ENCODE peak calls at places on chromosomes 6 and 20, in eight cellular contexts. Q, B, J, Z, S, H, W and L are unnamed samples.

GRCh38 chr6:156557269-156557885 is 219.8 kb upstream of the ARID1B start:
- DNase-seq in W (no peak), S (no peak), Z (peak; percentile 73), B (peak; percentile 76), Q (no peak), H (no peak), J (no peak), L (no peak)

GRCh38 chr6:12962529-12962928 is 246.0 kb downstream of the PHACTR1 start:
- DNase-seq in Q (no peak), B (no peak), H (no peak), J (no peak), S (no peak), Z (peak; percentile 26), W (no peak), L (no peak)

GRCh38 chr20:10539818-10540553 is 104.9 kb downstream of the SLX4IP start:
- DNase-seq in B (no peak), Z (no peak), J (no peak), Q (no peak), H (no peak), W (no peak), S (no peak), L (no peak)

GRCh38 chr6:42726485-42727083 is 4.2 kb upstream of the PRPH2 start:
- DNase-seq in W (peak; percentile 85), H (no peak), J (peak; percentile 79), S (peak; percentile 83), Z (peak; percentile 77), Q (peak; percentile 37), B (peak; percentile 89), L (no peak)

GRCh38 chr6:12361042-12361765 is 71.0 kb downstream of the EDN1 start:
- DNase-seq in B (no peak), J (no peak), S (no peak), Q (no peak), Z (no peak), W (no peak), H (no peak), L (no peak)

GRCh38 chr6:6695711-6696048 is 107.2 kb downstream of the LY86 start:
- DNase-seq in Z (no peak), Q (no peak), S (no peak), W (no peak), H (no peak), B (no peak), J (no peak), L (no peak)

GRCh38 chr6:167560673-167561569 is 236.0 kb downstream of the TTLL2 start:
- DNase-seq in Z (no peak), B (no peak), S (no peak), J (no peak), Q (no peak), W (no peak), H (no peak), L (no peak)

GRCh38 chr6:165922309-165922794 is 245.3 kb downstream of the TBXT start:
- DNase-seq in H (no peak), J (no peak), Q (no peak), W (no peak), Z (no peak), B (peak; percentile 74), S (no peak), L (no peak)

GRCh38 chr6:121435444-121436069 is at the start of gene GJA1:
- DNase-seq in J (peak; percentile 86), W (peak; percentile 84), Q (no peak), H (no peak), B (peak; percentile 92), S (peak; percentile 56), Z (no peak), L (no peak)

GRCh38 chr20:5426026-5426425 is 109.3 kb upstream of the PROKR2 start:
- DNase-seq in J (no peak), H (no peak), Z (no peak), W (no peak), Q (no peak), B (no peak), S (no peak), L (no peak)

GRCh38 chr6:56953597-56954388 is 1.1 kb upstream of the BEND6 start:
- DNase-seq in S (no peak), Z (no peak), H (no peak), B (no peak), Q (peak; percentile 60), J (no peak), W (no peak), L (no peak)

GRCh38 chr20:61538481-61539265 is 286.6 kb downstream of the CDH4 start:
- DNase-seq in S (no peak), W (no peak), J (no peak), B (no peak), Z (no peak), Q (no peak), H (no peak), L (no peak)

GRCh38 chr20:61536671-61537070 is 284.6 kb downstream of the CDH4 start:
- DNase-seq in Q (no peak), B (no peak), Z (no peak), H (no peak), W (no peak), S (no peak), J (no peak), L (no peak)

GRCh38 chr20:61539706-61540360 is 287.8 kb downstream of the CDH4 start:
- DNase-seq in S (no peak), W (no peak), Z (no peak), B (no peak), J (no peak), Q (no peak), H (no peak), L (no peak)

GRCh38 chr20:61537239-61537638 is 285.2 kb downstream of the CDH4 start:
- DNase-seq in Z (no peak), H (no peak), Q (no peak), B (no peak), J (no peak), W (no peak), S (no peak), L (no peak)

GRCh38 chr20:61537721-61538480 is 285.8 kb downstream of the CDH4 start:
- DNase-seq in Z (no peak), Q (no peak), S (no peak), B (no peak), J (no peak), H (no peak), W (no peak), L (no peak)
- TF ChIP-seq CTCF in Z (no peak), Q (no peak), S (no peak), B (no peak), J (no peak), H (no peak), W (no peak), L (no peak)

DNA sequence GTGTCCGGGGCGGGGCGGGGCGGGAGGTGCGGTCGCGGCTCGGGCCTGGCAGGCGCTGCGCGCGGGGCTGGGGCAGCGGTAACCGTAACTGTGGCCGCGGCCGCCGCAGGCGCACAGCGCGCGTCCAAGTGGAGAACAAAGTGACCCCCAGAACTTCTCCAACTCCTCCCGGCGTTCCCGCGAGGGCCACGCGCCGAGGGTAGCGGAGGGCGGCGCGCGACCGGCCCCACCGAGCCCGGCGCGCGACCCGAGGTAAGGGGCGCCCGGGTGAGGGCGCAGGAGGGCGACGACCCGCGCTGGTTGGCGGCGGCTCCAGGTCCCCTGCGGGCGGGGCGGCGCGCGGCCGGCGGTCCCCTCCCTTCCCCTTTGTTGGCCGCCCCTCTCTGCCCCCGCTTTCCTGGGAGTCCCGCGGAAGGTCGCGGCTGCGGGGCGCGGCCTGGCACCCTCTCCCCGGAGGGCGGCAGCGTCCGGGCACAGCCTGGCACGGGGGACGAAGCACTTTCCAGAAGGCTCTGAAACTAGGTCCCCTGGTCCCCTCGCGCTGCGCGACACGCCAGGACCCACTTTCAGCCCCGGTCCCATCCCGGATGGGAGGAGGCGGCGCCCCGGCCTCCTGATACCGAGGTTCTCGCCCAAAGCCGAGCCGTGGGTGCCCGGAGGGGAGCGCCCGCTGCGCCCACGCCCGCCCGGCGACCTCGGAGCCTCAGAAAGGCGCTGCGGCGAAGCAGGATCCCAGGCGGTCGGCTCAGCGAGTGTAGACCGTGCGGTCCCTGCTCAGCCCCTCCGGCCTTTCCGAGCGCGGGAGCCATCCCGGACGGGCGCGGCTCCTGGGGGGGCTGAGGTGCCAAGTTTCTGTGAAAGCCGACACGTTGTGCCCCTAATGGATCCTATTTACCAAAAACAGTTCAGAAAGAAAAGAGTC is at the start of gene TIAM2:
- DNase-seq in S (no peak), W (peak; percentile 35), Q (peak; percentile 17), B (peak; percentile 24), Z (no peak), H (peak; percentile 31), J (no peak), L (peak; percentile 19)
- TF ChIP-seq CTCF in S (no peak), W (no peak), Q (no peak), B (no peak), Z (no peak), H (no peak), J (no peak), L (no peak)

GRCh38 chr6:154341876-154342275 is 14.7 kb downstream of the IPCEF1 start:
- DNase-seq in Q (no peak), Z (no peak), S (no peak), H (no peak), B (no peak), J (no peak), W (no peak), L (no peak)

GRCh38 chr6:154341326-154341725 is 15.3 kb downstream of the IPCEF1 start:
- DNase-seq in Z (no peak), W (no peak), S (no peak), Q (no peak), B (no peak), J (no peak), H (no peak), L (no peak)

GRCh38 chr6:154347981-154348380 is 8.6 kb downstream of the IPCEF1 start:
- DNase-seq in Z (no peak), S (no peak), W (no peak), Q (no peak), B (no peak), J (no peak), H (no peak), L (no peak)

GRCh38 chr6:154345811-154346210 is 10.8 kb downstream of the IPCEF1 start:
- DNase-seq in Z (no peak), Q (no peak), H (no peak), B (no peak), W (no peak), S (no peak), J (no peak), L (no peak)

GRCh38 chr6:154343473-154344308 is 12.9 kb downstream of the IPCEF1 start:
- DNase-seq in H (no peak), Z (peak; percentile 77), J (peak; percentile 29), S (no peak), Q (no peak), W (peak; percentile 34), B (peak; percentile 59), L (no peak)
- TF ChIP-seq CTCF in H (peak; percentile 32), Z (no peak), J (peak; percentile 38), S (no peak), Q (no peak), W (peak; percentile 55), B (peak; percentile 43), L (no peak)

GRCh38 chr20:44475372-44475693 is 341 bp upstream of the TTPAL start:
- DNase-seq in J (no peak), Z (no peak), H (no peak), S (no peak), B (no peak), Q (no peak), W (no peak), L (no peak)

GRCh38 chr20:44477151-44477550 is 1.5 kb downstream of the TTPAL start:
- DNase-seq in B (no peak), Z (no peak), H (no peak), J (no peak), W (no peak), Q (no peak), S (no peak), L (no peak)

GRCh38 chr20:44478188-44478587 is 2.5 kb downstream of the TTPAL start:
- DNase-seq in W (no peak), J (no peak), Q (no peak), S (no peak), H (no peak), B (no peak), Z (no peak), L (no peak)

GRCh38 chr20:44479643-44480042 is 4.0 kb downstream of the TTPAL start:
- DNase-seq in J (no peak), B (no peak), H (no peak), S (no peak), Z (no peak), W (no peak), Q (no peak), L (no peak)

GRCh38 chr20:44475694-44476560 is at the start of gene TTPAL:
- DNase-seq in W (peak; percentile 89), J (no peak), B (peak; percentile 78), S (no peak), Z (peak; percentile 92), Q (peak; percentile 93), H (peak; percentile 83), L (peak; percentile 93)
- TF ChIP-seq CTCF in W (peak; percentile 37), J (peak; percentile 27), B (peak; percentile 25), S (peak; percentile 42), Z (no peak), Q (peak; percentile 37), H (no peak), L (no peak)